ENCODE peak calls at places on chromosomes 5 and 9, in six cellular contexts. D is fibroblast of pulmonary artery, I is GM04504, L is skeletal muscle cell, E is D341Med, F is HuH-7. H is an unnamed sample.

GRCh38 chr9:94611638-94612068 is 18.0 kb upstream of the FBP2 start:
- DNase-seq in D (no peak), I (no peak), L (no peak), E (no peak), F (no peak), H (no peak)

GRCh38 chr9:125428060-125428481 is 166.4 kb downstream of the GAPVD1 start:
- DNase-seq in D (peak), I (no peak), L (no peak), E (peak), F (peak), H (no peak)

GRCh38 chr5:113217619-113218184 is 217.1 kb downstream of the TSSK1B start:
- DNase-seq in D (no peak), I (no peak), L (no peak), E (no peak), F (no peak), H (no peak)

GRCh38 chr9:90881648-90882047 is 80.0 kb downstream of the SYK start:
- DNase-seq in D (no peak), I (no peak), L (no peak), E (no peak), F (no peak), H (no peak)

GRCh38 chr9:687994-688393 is 153.5 kb upstream of the DMRT1 start:
- DNase-seq in D (no peak), I (no peak), L (no peak), E (no peak), F (no peak), H (no peak)

GRCh38 chr5:165410476-165410875 is 1905.1 kb downstream of the MAT2B start:
- DNase-seq in D (no peak), I (no peak), L (peak), E (no peak), F (no peak), H (no peak)

GRCh38 chr5:96455789-96456188 is 22.7 kb upstream of the PCSK1 start:
- DNase-seq in D (no peak), I (no peak), L (no peak), E (no peak), F (no peak), H (no peak)

GRCh38 chr5:109645591-109646236 is 44.0 kb upstream of the MAN2A1 start:
- DNase-seq in D (no peak), I (no peak), L (peak), E (peak), F (no peak), H (no peak)

GRCh38 chr5:129094924-129095797 is 612 bp downstream of the ISOC1 start:
- DNase-seq in D (peak), I (no peak), L (no peak), E (peak), F (peak), H (no peak)

GRCh38 chr5:159412284-159413046 is 82.2 kb upstream of the IL12B start:
- DNase-seq in D (peak), I (no peak), L (no peak), E (no peak), F (no peak), H (peak)

GRCh38 chr5:88518131-88519016 is 249.7 kb upstream of the TMEM161B start:
- DNase-seq in D (no peak), I (no peak), L (no peak), E (no peak), F (no peak), H (no peak)

GRCh38 chr5:3330442-3330841 is 265.2 kb upstream of the IRX1 start:
- DNase-seq in D (no peak), I (no peak), L (no peak), E (no peak), F (no peak), H (no peak)

GRCh38 chr9:35760651-35761050 is 6.6 kb upstream of the MSMP start:
- DNase-seq in D (peak), I (no peak), L (peak), E (no peak), F (no peak), H (peak)

GRCh38 chr5:77627869-77628674 is 10.4 kb downstream of the OTP start:
- DNase-seq in D (no peak), I (no peak), L (no peak), E (no peak), F (no peak), H (no peak)

GRCh38 chr5:1468247-1468612 is 23.0 kb upstream of the SLC6A3 start:
- DNase-seq in D (peak), I (no peak), L (no peak), E (peak), F (peak), H (peak)

GRCh38 chr5:129031886-129032683 is 62.5 kb upstream of the ISOC1 start:
- DNase-seq in D (no peak), I (no peak), L (no peak), E (no peak), F (no peak), H (no peak)

GRCh38 chr5:151296478-151296830 is 7.1 kb downstream of the SLC36A3 start:
- DNase-seq in D (no peak), I (no peak), L (no peak), E (no peak), F (no peak), H (no peak)

GRCh38 chr9:126157826-126158431 is 168.7 kb upstream of the MVB12B start:
- DNase-seq in D (no peak), I (no peak), L (no peak), E (peak), F (no peak), H (no peak)

GRCh38 chr9:130835441-130836298 is 616 bp downstream of the ABL1 start:
- DNase-seq in D (peak), I (no peak), L (no peak), E (peak), F (peak), H (no peak)

GRCh38 chr9:136709454-136710109 is 2.8 kb upstream of the DIPK1B start:
- DNase-seq in D (no peak), I (no peak), L (no peak), E (no peak), F (no peak), H (no peak)

GRCh38 chr9:125759812-125760134 is 12.6 kb downstream of the PBX3 start:
- DNase-seq in D (no peak), I (no peak), L (no peak), E (no peak), F (no peak), H (no peak)

GRCh38 chr9:137778914-137779313 is 98.7 kb upstream of the CACNA1B start:
- DNase-seq in D (no peak), I (no peak), L (no peak), E (no peak), F (no peak), H (no peak)